ENCODE peak calls at places on chromosome 17, in four cellular contexts. One of them, this sample, is unnamed.

GRCh38 chr17:77066165-77066564 is 74.6 kb upstream of the SEC14L1 start:
- DNase-seq in GM10248: no peak
- DNase-seq in Peyer's patch: no peak
- DNase-seq in transverse colon: no peak
- DNase-seq in this sample: no peak

GRCh38 chr17:16247589-16247984 is 30.6 kb downstream of the PIGL start:
- DNase-seq in GM10248: no peak
- DNase-seq in Peyer's patch: no peak
- DNase-seq in transverse colon: peak
- DNase-seq in this sample: no peak

GRCh38 chr17:17495448-17496188 is 577 bp downstream of the RASD1 start:
- DNase-seq in GM10248: peak
- DNase-seq in Peyer's patch: peak
- DNase-seq in transverse colon: peak
- DNase-seq in this sample: no peak

GRCh38 chr17:74452841-74453661 is 13.4 kb upstream of the CD300A start:
- DNase-seq in GM10248: no peak
- DNase-seq in Peyer's patch: no peak
- DNase-seq in transverse colon: no peak
- DNase-seq in this sample: no peak

GRCh38 chr17:66675991-66676371 is 158.9 kb upstream of the CACNG5 start:
- DNase-seq in GM10248: no peak
- DNase-seq in Peyer's patch: no peak
- DNase-seq in transverse colon: no peak
- DNase-seq in this sample: peak

GRCh38 chr17:263773-264172 is 82.3 kb upstream of the DOC2B start:
- DNase-seq in GM10248: no peak
- DNase-seq in Peyer's patch: peak
- DNase-seq in transverse colon: no peak
- DNase-seq in this sample: no peak

GRCh38 chr17:78557598-78558039 is 19.6 kb downstream of the DNAH17 start:
- DNase-seq in GM10248: no peak
- DNase-seq in Peyer's patch: no peak
- DNase-seq in transverse colon: no peak
- DNase-seq in this sample: no peak

GRCh38 chr17:15782809-15783208 is 50.7 kb downstream of the TBC1D26 start:
- DNase-seq in GM10248: no peak
- DNase-seq in Peyer's patch: peak
- DNase-seq in transverse colon: peak
- DNase-seq in this sample: peak

GRCh38 chr17:75240394-75241142 is 20.8 kb downstream of the GGA3 start:
- DNase-seq in GM10248: peak
- DNase-seq in Peyer's patch: no peak
- DNase-seq in transverse colon: no peak
- DNase-seq in this sample: peak

GRCh38 chr17:62101519-62101918 is 36.4 kb upstream of the MED13 start:
- DNase-seq in GM10248: no peak
- DNase-seq in Peyer's patch: no peak
- DNase-seq in transverse colon: no peak
- DNase-seq in this sample: no peak

DNA sequence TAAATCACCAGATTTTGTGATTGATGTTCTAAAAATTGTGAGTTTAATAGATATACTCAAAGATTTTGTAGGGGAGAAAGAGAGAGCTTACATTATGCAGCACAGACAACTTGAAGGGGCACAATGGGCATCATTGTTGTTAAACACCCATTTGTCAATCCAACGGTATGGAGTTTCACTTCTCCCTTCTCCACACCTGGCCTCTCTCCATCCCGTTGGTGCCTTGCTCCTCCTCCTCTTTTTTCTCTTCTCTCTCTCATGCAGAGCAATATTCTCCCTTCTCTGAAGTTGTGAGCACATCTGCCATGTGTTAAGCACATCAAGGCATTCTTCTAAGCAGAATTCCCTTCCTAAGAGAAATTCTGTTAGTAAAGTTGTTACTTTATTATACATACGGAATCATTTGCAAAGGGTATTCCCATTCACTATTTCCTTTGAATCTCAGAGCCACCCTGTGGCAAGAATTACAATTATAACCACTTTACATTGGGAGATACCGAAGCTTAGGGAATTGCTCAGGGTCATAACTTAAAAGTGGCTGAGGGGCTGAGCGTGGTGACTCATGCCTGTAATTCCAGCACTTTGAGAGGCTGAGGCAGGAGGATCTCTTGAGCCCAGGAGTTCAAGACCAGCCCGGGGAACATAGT is 40.5 kb upstream of the SKAP1 start:
- DNase-seq in GM10248: no peak
- DNase-seq in Peyer's patch: no peak
- DNase-seq in transverse colon: no peak
- DNase-seq in this sample: no peak
- TF ChIP-seq CTCF in GM10248: no peak
- TF ChIP-seq CTCF in Peyer's patch: no peak
- TF ChIP-seq CTCF in transverse colon: no peak
- TF ChIP-seq CTCF in this sample: no peak

DNA sequence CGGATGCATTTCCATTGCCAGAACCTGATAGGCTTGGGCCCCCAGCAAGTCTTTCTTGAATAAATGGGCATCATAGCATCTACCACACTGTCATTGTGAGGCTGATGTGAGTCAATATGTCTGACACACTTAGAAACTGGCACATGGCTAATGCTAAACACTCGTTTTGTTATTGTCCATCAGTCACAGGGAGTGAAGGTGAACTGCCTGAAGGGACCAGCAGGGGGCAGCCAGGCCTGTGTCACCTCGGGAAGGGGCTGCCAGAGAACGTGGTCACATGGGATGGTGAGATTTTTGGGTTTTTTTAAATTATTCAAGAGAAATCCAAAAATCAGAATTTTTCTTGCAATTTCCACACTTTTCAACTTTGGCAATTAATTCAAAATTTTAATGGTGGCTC is 831 bp upstream of the RCVRN start:
- DNase-seq in GM10248: peak
- DNase-seq in Peyer's patch: no peak
- DNase-seq in transverse colon: no peak
- DNase-seq in this sample: peak
- TF ChIP-seq CTCF in GM10248: peak
- TF ChIP-seq CTCF in Peyer's patch: peak
- TF ChIP-seq CTCF in transverse colon: peak
- TF ChIP-seq CTCF in this sample: peak

GRCh38 chr17:43170766-43171681 is at the start of gene NBR1:
- DNase-seq in GM10248: peak
- DNase-seq in Peyer's patch: peak
- DNase-seq in transverse colon: peak
- DNase-seq in this sample: peak
- TF ChIP-seq CTCF in GM10248: peak
- TF ChIP-seq CTCF in Peyer's patch: peak
- TF ChIP-seq CTCF in transverse colon: no peak
- TF ChIP-seq CTCF in this sample: no peak

GRCh38 chr17:56879280-56879679 is 34.6 kb downstream of the TRIM25 start:
- DNase-seq in GM10248: no peak
- DNase-seq in Peyer's patch: no peak
- DNase-seq in transverse colon: no peak
- DNase-seq in this sample: no peak
- TF ChIP-seq CTCF in GM10248: no peak
- TF ChIP-seq CTCF in Peyer's patch: no peak
- TF ChIP-seq CTCF in transverse colon: no peak
- TF ChIP-seq CTCF in this sample: no peak

DNA sequence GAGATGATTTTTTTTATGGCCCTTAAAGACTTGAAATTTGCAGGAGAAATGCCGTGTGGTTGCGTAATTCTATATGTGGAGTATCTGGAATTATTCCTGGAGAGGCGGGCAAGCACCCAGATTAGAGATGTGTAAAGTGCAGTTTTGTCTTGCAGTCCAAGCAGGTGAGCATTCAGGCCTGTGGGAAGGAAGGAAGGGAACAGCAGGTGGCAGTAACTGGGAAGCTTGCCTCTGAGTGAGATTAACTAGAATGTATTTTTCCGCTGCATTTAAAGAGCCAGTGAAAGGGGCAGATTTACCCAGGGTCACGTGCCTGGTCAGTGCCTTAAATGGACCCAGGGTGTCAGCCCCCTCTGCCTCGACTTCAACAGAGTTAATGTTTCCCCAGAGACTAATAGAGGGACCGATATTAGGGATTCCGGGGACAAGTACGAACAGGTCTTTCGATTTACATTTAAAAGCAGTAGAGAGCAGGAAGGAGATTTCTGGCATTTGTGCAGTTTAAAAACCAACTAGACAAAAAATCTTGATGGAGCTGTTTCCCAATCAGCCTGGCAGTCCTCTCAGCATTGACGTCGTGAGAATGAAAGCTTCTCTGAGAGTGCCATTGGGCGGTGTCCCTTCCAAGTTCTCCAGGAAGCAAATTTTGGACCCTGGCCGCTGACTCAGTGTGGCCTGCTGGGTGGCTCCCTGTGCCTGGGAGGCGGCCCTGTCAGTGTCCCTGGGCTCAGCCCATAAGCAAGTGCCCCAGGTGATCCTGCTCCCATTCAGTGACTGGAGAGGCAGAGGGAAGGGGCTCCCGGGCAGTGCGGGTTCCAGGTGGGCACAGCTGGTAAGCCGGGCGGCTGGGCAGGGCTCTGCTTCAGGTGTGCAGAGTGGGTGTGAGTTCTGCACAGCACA is 38.2 kb downstream of the KSR1 start:
- DNase-seq in GM10248: no peak
- DNase-seq in Peyer's patch: no peak
- DNase-seq in transverse colon: peak
- DNase-seq in this sample: peak
- TF ChIP-seq CTCF in GM10248: peak
- TF ChIP-seq CTCF in Peyer's patch: no peak
- TF ChIP-seq CTCF in transverse colon: peak
- TF ChIP-seq CTCF in this sample: no peak

GRCh38 chr17:40312131-40312731 is 3.3 kb downstream of the RARA start:
- DNase-seq in GM10248: no peak
- DNase-seq in Peyer's patch: no peak
- DNase-seq in transverse colon: peak
- DNase-seq in this sample: peak

GRCh38 chr17:40313660-40314556 is 4.9 kb downstream of the RARA start:
- DNase-seq in GM10248: no peak
- DNase-seq in Peyer's patch: no peak
- DNase-seq in transverse colon: no peak
- DNase-seq in this sample: no peak

GRCh38 chr17:40314557-40314953 is 5.6 kb downstream of the RARA start:
- DNase-seq in GM10248: no peak
- DNase-seq in Peyer's patch: peak
- DNase-seq in transverse colon: peak
- DNase-seq in this sample: peak

GRCh38 chr17:40311575-40311974 is 2.6 kb downstream of the RARA start:
- DNase-seq in GM10248: peak
- DNase-seq in Peyer's patch: no peak
- DNase-seq in transverse colon: peak
- DNase-seq in this sample: peak

DNA sequence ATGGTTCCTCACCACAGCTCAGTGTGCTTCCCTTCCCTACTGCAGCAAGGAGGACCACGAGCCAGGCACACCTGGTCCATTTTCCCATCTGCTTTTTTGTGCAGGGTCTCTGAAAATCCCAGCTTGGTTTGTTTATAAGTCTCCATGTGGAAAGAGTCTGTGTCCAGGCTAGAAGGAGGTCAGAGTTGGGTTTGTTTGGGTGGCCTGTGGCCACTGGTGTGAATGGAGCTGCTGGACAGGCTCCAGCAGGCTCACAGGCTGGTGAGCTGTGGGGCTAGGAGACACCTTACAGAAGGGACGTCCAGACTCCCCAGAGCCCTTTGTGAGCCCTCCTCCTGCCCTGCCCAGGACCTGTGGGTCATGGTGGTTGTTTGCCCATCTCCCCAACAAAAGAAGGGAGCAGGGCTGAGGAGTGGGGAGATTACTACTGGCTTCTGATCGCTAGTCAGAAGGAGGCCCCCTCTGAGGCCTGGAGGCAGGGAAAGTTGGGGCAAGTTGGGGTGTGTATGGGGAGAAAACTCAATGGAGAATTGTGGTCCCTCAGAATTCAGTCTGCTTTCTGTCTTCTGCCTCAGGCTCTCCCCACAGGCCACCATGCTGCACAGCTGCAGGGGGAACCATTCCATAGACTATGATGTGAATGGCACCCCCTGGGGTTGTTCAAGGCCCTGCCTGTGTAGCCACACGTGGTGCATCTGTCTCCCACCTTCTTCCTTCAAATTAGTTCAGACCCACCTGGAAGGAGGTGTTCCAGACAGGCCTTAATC is 4.1 kb downstream of the RARA start:
- DNase-seq in GM10248: no peak
- DNase-seq in Peyer's patch: no peak
- DNase-seq in transverse colon: no peak
- DNase-seq in this sample: no peak
- TF ChIP-seq CTCF in GM10248: no peak
- TF ChIP-seq CTCF in Peyer's patch: no peak
- TF ChIP-seq CTCF in transverse colon: no peak
- TF ChIP-seq CTCF in this sample: peak

DNA sequence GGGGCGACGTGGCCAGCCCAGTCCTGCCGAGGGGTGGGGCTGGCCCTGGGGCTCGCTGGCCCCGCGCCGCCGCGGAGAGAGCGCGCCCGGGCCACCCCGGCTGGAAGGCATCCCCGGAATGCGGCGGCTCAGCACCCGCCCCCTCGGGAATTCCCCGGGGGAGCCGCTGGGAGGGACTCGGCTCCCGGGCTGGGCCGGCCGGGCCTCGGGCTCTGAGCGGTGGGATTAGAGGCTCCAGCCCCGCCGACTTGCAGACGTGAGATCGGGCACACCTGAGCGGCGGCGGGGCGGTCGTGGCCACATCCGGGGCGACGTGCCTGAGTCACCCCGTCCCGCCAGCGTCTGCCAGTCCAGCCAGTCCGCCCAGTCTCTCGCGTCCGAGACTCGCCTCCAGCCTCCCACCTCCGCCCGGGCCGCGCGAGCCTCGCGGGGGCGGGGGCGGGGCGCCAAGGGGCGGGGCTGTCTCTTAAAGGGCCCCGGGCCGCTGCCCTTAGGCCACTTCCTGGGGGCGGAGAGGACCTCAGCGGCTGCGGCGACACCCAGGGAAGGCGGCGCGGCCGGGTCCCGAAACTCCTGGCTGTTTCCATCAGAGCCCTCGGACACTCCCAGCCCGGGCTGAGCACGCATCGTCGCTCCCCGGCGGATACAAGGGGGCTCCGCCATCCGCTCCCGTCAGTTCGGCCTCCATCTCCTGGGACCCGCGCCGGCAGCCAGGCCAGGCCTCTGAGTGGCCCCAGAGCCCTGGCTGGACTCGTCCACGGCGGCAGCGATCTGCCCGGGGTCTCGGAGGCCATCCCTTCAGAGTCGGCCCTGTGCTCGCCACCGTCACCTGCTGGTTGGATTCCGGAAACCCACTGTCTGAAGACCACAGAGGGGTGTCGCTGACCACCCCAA is at the start of gene KCTD11:
- DNase-seq in GM10248: peak
- DNase-seq in Peyer's patch: peak
- DNase-seq in transverse colon: peak
- DNase-seq in this sample: peak
- TF ChIP-seq CTCF in GM10248: peak
- TF ChIP-seq CTCF in Peyer's patch: peak
- TF ChIP-seq CTCF in transverse colon: peak
- TF ChIP-seq CTCF in this sample: peak

This sample was measured in Calu3.